ENCODE peak calls at places on chromosomes 4 and X, in seven cellular contexts. X is colonic mucosa, I is type B pancreatic cell, Q is choroid plexus epithelial cell, K is endothelial cell, N is pancreas, J is OCI-LY7. G is an unnamed sample.

GRCh38 chr4:10020871-10021676 is at the start of gene SLC2A9:
- DNase-seq in X (no peak), I (no peak), Q (peak), K (peak), N (no peak), J (no peak), G (no peak)

GRCh38 chr4:8832130-8832930 is 39.3 kb downstream of the HMX1 start:
- DNase-seq in X (no peak), I (peak), Q (peak), K (no peak), N (peak), J (no peak), G (peak)

GRCh38 chr4:132125131-132125530 is 1024.0 kb upstream of the PCDH10 start:
- DNase-seq in X (no peak), I (no peak), Q (no peak), K (no peak), N (no peak), J (no peak), G (no peak)

GRCh38 chr4:133865606-133866327 is 335.8 kb downstream of the PABPC4L start:
- DNase-seq in X (no peak), I (no peak), Q (peak), K (no peak), N (no peak), J (no peak), G (no peak)

GRCh38 chrX:110180928-110181310 is 137.0 kb downstream of the AMMECR1 start:
- DNase-seq in X (no peak), I (no peak), Q (peak), K (no peak), N (no peak), J (no peak), G (no peak)

GRCh38 chr4:74608151-74608949 is 163.4 kb downstream of the AREG start:
- DNase-seq in X (no peak), I (no peak), Q (peak), K (no peak), N (no peak), J (no peak), G (no peak)

GRCh38 chr4:118033148-118034060 is 882 bp upstream of the NDST3 start:
- DNase-seq in X (peak), I (peak), Q (peak), K (peak), N (peak), J (no peak), G (peak)

GRCh38 chr4:81839347-81840042 is 367.8 kb upstream of the RASGEF1B start:
- DNase-seq in X (no peak), I (no peak), Q (no peak), K (no peak), N (no peak), J (no peak), G (no peak)

GRCh38 chrX:10177620-10178019 is 20.8 kb downstream of the CLCN4 start:
- DNase-seq in X (no peak), I (no peak), Q (peak), K (no peak), N (no peak), J (no peak), G (no peak)
- TF ChIP-seq CTCF in X (no peak), I (no peak), Q (no peak), K (no peak), N (no peak), J (no peak), G (no peak)

GRCh38 chr4:46839128-46839527 is 69.9 kb downstream of the COX7B2 start:
- DNase-seq in X (no peak), I (no peak), Q (no peak), K (no peak), N (no peak), J (no peak), G (no peak)

GRCh38 chr4:46850026-46850425 is 59.0 kb downstream of the COX7B2 start:
- DNase-seq in X (no peak), I (no peak), Q (no peak), K (no peak), N (no peak), J (no peak), G (no peak)

DNA sequence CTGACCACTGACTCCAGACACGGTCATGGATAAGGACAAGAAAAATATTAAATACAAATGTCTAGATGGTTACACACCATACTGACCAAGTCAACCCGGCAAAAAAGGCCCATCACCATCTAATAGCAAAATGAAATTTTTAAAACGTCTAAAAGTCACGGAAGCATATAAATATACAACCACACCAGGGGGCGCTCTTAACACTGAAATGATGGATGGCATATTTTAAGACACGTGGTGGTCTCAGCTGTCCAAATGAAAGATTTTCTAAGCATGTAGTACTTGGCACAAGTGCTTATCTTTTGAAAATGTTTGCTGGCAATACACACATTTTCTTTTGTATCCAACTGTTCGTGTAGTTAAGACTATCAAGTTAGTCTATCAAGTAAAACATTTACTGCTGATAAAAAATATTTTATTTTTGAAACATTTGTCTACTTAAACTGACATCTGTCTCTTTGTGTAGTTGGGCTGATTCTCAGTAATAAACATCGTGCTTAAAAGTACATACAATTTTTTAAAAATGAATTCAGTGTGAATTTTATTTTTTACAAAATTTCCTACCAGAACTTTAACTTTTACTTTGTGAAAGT is 64.6 kb downstream of the COX7B2 start:
- DNase-seq in X (peak), I (no peak), Q (peak), K (peak), N (no peak), J (peak), G (no peak)
- TF ChIP-seq CTCF in X (peak), I (peak), Q (peak), K (peak), N (peak), J (peak), G (peak)

GRCh38 chr4:139301143-139301820 is at the start of gene NAA15:
- DNase-seq in X (peak), I (peak), Q (peak), K (peak), N (peak), J (peak), G (peak)
- TF ChIP-seq CTCF in X (no peak), I (no peak), Q (peak), K (no peak), N (no peak), J (no peak), G (no peak)

DNA sequence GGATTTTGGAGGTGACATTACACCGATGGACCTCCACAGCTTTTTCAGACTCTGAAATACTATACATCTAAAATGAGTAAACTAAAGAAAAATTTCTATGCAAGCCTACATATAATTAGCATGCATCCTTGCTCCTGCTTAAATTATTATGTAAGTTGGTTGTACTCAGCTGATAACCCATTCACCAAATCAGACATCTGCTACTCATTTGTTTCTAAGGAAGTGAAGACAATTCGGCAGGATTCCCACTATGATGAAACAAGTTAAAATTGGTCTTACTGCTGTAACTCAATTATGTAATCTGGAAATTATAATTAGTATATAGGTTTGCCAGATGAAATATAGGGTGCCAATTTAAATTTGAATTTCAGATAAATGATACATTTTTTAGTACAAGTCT is 59.5 kb upstream of the FGF13 start:
- DNase-seq in X (no peak), I (no peak), Q (no peak), K (no peak), N (no peak), J (no peak), G (no peak)
- TF ChIP-seq CTCF in X (no peak), I (no peak), Q (no peak), K (no peak), N (no peak), J (no peak), G (no peak)

DNA sequence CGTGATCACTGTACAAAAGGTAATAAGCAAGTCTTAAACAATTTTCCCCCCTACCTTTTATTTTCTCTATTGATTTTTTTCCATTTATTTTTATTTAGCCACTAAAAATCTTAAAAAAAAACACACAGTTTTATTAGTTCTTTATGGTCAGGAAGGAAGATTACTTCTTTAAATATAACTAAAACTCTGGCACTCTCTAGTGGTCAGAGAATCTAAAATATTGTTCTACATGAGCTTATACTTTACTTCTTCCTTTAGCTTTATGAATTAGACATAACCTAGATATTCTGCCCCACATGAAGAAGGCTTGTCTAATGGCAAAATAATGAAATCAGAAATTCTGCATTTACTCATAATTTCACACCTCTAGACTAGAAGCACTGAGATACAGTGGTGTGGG is 135.2 kb downstream of the PDE5A start:
- DNase-seq in X (no peak), I (no peak), Q (peak), K (no peak), N (no peak), J (peak), G (no peak)
- TF ChIP-seq CTCF in X (no peak), I (peak), Q (peak), K (no peak), N (no peak), J (peak), G (peak)

GRCh38 chr4:1289232-1290164 is at the start of gene MAEA:
- DNase-seq in X (peak), I (peak), Q (peak), K (peak), N (peak), J (peak), G (peak)

GRCh38 chr4:1285151-1285789 is 4.4 kb upstream of the MAEA start:
- DNase-seq in X (peak), I (no peak), Q (no peak), K (no peak), N (no peak), J (no peak), G (no peak)

GRCh38 chr4:1288786-1289185 is 905 bp upstream of the MAEA start:
- DNase-seq in X (peak), I (no peak), Q (no peak), K (no peak), N (no peak), J (no peak), G (no peak)

GRCh38 chr4:1283711-1284110 is 6.0 kb upstream of the MAEA start:
- DNase-seq in X (peak), I (no peak), Q (no peak), K (no peak), N (no peak), J (no peak), G (no peak)

GRCh38 chr4:1285790-1286553 is 3.7 kb upstream of the MAEA start:
- DNase-seq in X (peak), I (no peak), Q (no peak), K (no peak), N (no peak), J (peak), G (no peak)
- TF ChIP-seq CTCF in X (no peak), I (peak), Q (no peak), K (no peak), N (no peak), J (peak), G (peak)

DNA sequence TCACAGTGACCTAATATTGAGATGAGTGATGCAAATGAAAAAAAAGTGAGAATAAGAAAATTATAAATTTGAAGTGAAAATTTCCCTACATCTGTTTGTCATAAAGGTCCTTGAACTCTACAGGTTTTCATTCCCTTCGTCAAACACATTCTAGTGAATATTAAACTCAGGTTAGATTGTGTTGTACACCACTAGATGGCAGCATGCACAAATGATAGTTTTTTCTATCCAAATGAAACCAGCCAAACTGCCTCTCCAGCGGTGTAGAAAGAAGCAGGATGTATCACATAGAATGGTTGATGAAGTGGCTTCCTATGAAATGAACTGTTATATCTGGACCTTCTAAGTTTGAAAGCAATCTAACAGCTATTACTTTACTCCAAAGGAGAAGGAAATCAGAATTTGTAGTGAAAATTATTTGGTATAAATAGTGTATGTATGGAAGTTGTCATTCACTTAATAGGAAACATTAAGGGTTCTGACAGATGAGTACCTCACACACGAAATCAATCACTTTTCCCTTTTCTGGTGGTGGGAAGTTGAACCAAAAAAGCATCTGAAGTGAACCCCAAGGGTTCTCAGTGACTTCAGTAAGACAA is 382.7 kb downstream of the UNC5C start:
- DNase-seq in X (peak), I (no peak), Q (peak), K (peak), N (no peak), J (peak), G (no peak)
- TF ChIP-seq CTCF in X (peak), I (peak), Q (peak), K (peak), N (peak), J (peak), G (peak)

GRCh38 chr4:124785645-124786044 is 73.1 kb upstream of the ANKRD50 start:
- DNase-seq in X (no peak), I (no peak), Q (no peak), K (no peak), N (no peak), J (no peak), G (no peak)
- TF ChIP-seq CTCF in X (no peak), I (peak), Q (no peak), K (peak), N (peak), J (peak), G (peak)

GRCh38 chrX:105189093-105189492 is 31.4 kb downstream of the TEX13A start:
- DNase-seq in X (no peak), I (no peak), Q (no peak), K (no peak), N (no peak), J (no peak), G (no peak)

GRCh38 chrX:105190252-105190853 is 30.1 kb downstream of the TEX13A start:
- DNase-seq in X (peak), I (no peak), Q (peak), K (peak), N (no peak), J (peak), G (no peak)

GRCh38 chrX:105191878-105192277 is 28.6 kb downstream of the TEX13A start:
- DNase-seq in X (no peak), I (no peak), Q (peak), K (peak), N (no peak), J (peak), G (no peak)
- TF ChIP-seq CTCF in X (peak), I (peak), Q (peak), K (no peak), N (no peak), J (peak), G (peak)